ENCODE peak calls at places on chromosomes 5 and 9, in nine cellular contexts. C is Caco-2, M is stomach, H is heart left ventricle, Y is tibial nerve, L is lung, F is tibial artery, V is transverse colon, Z is heart right ventricle. G is an unnamed sample. For H3K4me1, the result is how much of the 10 kb centered on the place peaks cover.

GRCh38 chr5:120767171-120767820 is 303.2 kb downstream of the PRR16 start:
- DNase-seq in M (no peak), H (no peak), Z (no peak), F (no peak), Y (no peak), L (no peak), C (no peak), V (no peak), G (no peak)

GRCh38 chr5:75034137-75034739 is 18.1 kb downstream of the GCNT4 start:
- DNase-seq in Y (no peak), M (peak), L (peak), H (no peak), F (no peak), Z (no peak), C (no peak), V (peak), G (no peak)

GRCh38 chr9:121567142-121568100 is 67.8 kb upstream of the GGTA1 start:
- DNase-seq in Z (no peak), F (no peak), V (no peak), L (no peak), Y (no peak), C (no peak), M (no peak), H (no peak), G (no peak)

GRCh38 chr5:142900926-142901325 is 130.7 kb downstream of the ARHGAP26 start:
- DNase-seq in Y (no peak), M (no peak), L (no peak), Z (no peak), C (no peak), H (no peak), V (no peak), F (no peak), G (no peak)

GRCh38 chr5:124052201-124052600 is 540.2 kb downstream of the CSNK1G3 start:
- DNase-seq in Z (no peak), F (no peak), Y (no peak), L (no peak), C (no peak), V (no peak), M (no peak), H (no peak), G (no peak)

GRCh38 chr9:116809656-116810055 is 122.6 kb downstream of the TRIM32 start:
- DNase-seq in C (no peak), M (no peak), L (no peak), Y (no peak), F (no peak), V (no peak), H (no peak), Z (no peak), G (no peak)

GRCh38 chr5:23352437-23352836 is 155.0 kb upstream of the PRDM9 start:
- DNase-seq in Z (no peak), C (peak), V (no peak), L (no peak), M (no peak), F (no peak), H (no peak), Y (no peak), G (no peak)

GRCh38 chr9:115891929-115892328 is 261.7 kb upstream of the PAPPA start:
- DNase-seq in V (no peak), Z (no peak), F (no peak), L (no peak), H (no peak), Y (no peak), C (no peak), M (no peak), G (no peak)

GRCh38 chr5:169576181-169576598 is 7.4 kb upstream of the SPDL1 start:
- DNase-seq in Z (no peak), F (peak), Y (no peak), H (no peak), C (no peak), L (no peak), V (no peak), M (no peak), G (peak)

GRCh38 chr9:69745716-69746538 is 13.9 kb downstream of the PTAR1 start:
- DNase-seq in H (no peak), V (no peak), Y (no peak), F (no peak), M (no peak), Z (no peak), L (no peak), C (no peak), G (no peak)

GRCh38 chr5:59236448-59236847 is 653.6 kb downstream of the RAB3C start:
- DNase-seq in Y (no peak), Z (no peak), C (no peak), M (no peak), V (no peak), F (no peak), H (no peak), L (no peak), G (no peak)

GRCh38 chr9:129126789-129127618 is 15.8 kb downstream of the PTPA start:
- DNase-seq in Z (no peak), C (no peak), Y (no peak), L (no peak), M (no peak), V (no peak), F (no peak), H (no peak), G (no peak)

GRCh38 chr5:179534431-179534830 is 15.9 kb upstream of the RUFY1 start:
- DNase-seq in H (no peak), L (no peak), C (no peak), Y (no peak), Z (no peak), F (no peak), V (no peak), M (no peak), G (no peak)

GRCh38 chr5:87079219-87079618 is 188.5 kb upstream of the RASA1 start:
- DNase-seq in C (no peak), F (peak), Y (no peak), L (no peak), H (no peak), M (no peak), V (no peak), Z (no peak), G (no peak)

GRCh38 chr9:124132671-124133147 is 121.1 kb downstream of the LHX2 start:
- DNase-seq in H (no peak), M (no peak), F (no peak), Z (no peak), Y (no peak), C (no peak), L (no peak), V (no peak), G (no peak)

GRCh38 chr5:148499461-148499860 is 115.7 kb downstream of the FBXO38 start:
- DNase-seq in C (no peak), L (no peak), V (no peak), Y (no peak), Z (no peak), F (no peak), M (no peak), H (no peak), G (no peak)

GRCh38 chr5:171978519-171978918 is 27.9 kb downstream of the FBXW11 start:
- DNase-seq in V (no peak), L (no peak), M (no peak), H (no peak), Z (no peak), F (no peak), C (no peak), Y (no peak), G (no peak)

GRCh38 chr9:134055981-134056461 is 11.8 kb downstream of the BRD3 start:
- DNase-seq in L (peak), Y (peak), C (no peak), H (peak), V (peak), M (peak), Z (peak), F (peak), G (peak)

GRCh38 chr5:6717247-6717646 is 4.0 kb downstream of the TENT4A start:
- DNase-seq in L (peak), C (no peak), H (no peak), M (no peak), F (no peak), Y (no peak), Z (peak), V (no peak), G (no peak)

GRCh38 chr5:97085126-97085786 is 57.2 kb downstream of the LIX1 start:
- DNase-seq in Z (no peak), M (no peak), F (no peak), H (no peak), Y (no peak), V (no peak), L (no peak), C (no peak), G (no peak)

GRCh38 chr9:112325127-112325526 is 8.3 kb downstream of the PTBP3 start:
- DNase-seq in C (no peak), Z (no peak), M (no peak), H (no peak), Y (no peak), L (no peak), F (no peak), V (no peak), G (no peak)

GRCh38 chr9:92647671-92648446 is 22.1 kb downstream of the IPPK start:
- DNase-seq in L (no peak), F (no peak), Z (no peak), V (no peak), C (no peak), H (no peak), M (peak), Y (no peak), G (no peak)

GRCh38 chr5:78215565-78215964 is 78.9 kb downstream of the AP3B1 start:
- DNase-seq in M (no peak), V (no peak), H (no peak), C (no peak), L (no peak), Z (no peak), Y (no peak), F (no peak), G (no peak)

GRCh38 chr9:126498331-126498730 is 115.4 kb upstream of the LMX1B start:
- DNase-seq in M (no peak), H (no peak), Z (no peak), F (no peak), Y (no peak), L (no peak), V (no peak), C (no peak), G (no peak)

GRCh38 chr9:124795881-124796415 is 19.0 kb downstream of the OLFML2A start:
- DNase-seq in V (no peak), H (peak), M (no peak), F (no peak), C (no peak), Z (peak), L (no peak), Y (no peak), G (no peak)

GRCh38 chr5:9351535-9351934 is 194.3 kb downstream of the SEMA5A start:
- DNase-seq in Y (no peak), Z (no peak), V (no peak), L (no peak), H (no peak), M (no peak), F (no peak), C (no peak), G (no peak)

GRCh38 chr5:159735749-159736660 is 180.3 kb upstream of the ADRA1B start:
- DNase-seq in Y (no peak), L (no peak), C (no peak), H (no peak), V (no peak), M (no peak), Z (no peak), F (no peak), G (no peak)

GRCh38 chr9:34579819-34580185 is 9.7 kb downstream of the CNTFR start:
- DNase-seq in F (no peak), V (no peak), Z (no peak), M (no peak), C (no peak), L (no peak), H (no peak), Y (no peak), G (no peak)

GRCh38 chr5:144549580-144549979 is 378.9 kb downstream of the KCTD16 start:
- DNase-seq in Z (no peak), V (no peak), H (no peak), M (no peak), Y (peak), C (no peak), L (peak), F (peak), G (no peak)

GRCh38 chr5:148957591-148958202 is 105.2 kb downstream of the SH3TC2 start:
- DNase-seq in V (peak), H (peak), L (no peak), Z (no peak), F (no peak), Y (no peak), M (peak), C (peak), G (no peak)

GRCh38 chr5:81172710-81173109 is 60.4 kb upstream of the CKMT2 start:
- DNase-seq in C (no peak), V (no peak), M (no peak), H (no peak), Z (no peak), Y (no peak), F (no peak), L (no peak), G (no peak)

GRCh38 chr9:14057347-14058077 is 256.4 kb downstream of the NFIB start:
- DNase-seq in C (no peak), Y (no peak), V (no peak), L (no peak), M (no peak), Z (no peak), F (no peak), H (no peak), G (no peak)

GRCh38 chr9:76808636-76809035 is 44.4 kb downstream of the PCA3 start:
- DNase-seq in L (no peak), C (no peak), F (no peak), M (no peak), V (no peak), Y (no peak), H (no peak), Z (no peak), G (no peak)

GRCh38 chr5:88190106-88190834 is 78.4 kb downstream of the TMEM161B start:
- DNase-seq in Z (no peak), Y (no peak), H (no peak), V (no peak), L (no peak), C (no peak), M (no peak), F (no peak), G (no peak)

GRCh38 chr9:17578911-17579793 is at the start of gene SH3GL2:
- DNase-seq in M (peak), L (peak), Y (no peak), C (peak), V (peak), Z (peak), F (no peak), H (peak), G (peak)

GRCh38 chr9:93121316-93122241 is 12.5 kb downstream of the NINJ1 start:
- DNase-seq in V (peak), H (no peak), M (no peak), Z (no peak), L (no peak), F (peak), Y (peak), C (no peak), G (peak)

GRCh38 chr5:34957857-34958690 is 28.7 kb downstream of the DNAJC21 start:
- DNase-seq in L (no peak), C (peak), M (no peak), Y (no peak), H (no peak), F (no peak), V (no peak), Z (no peak), G (no peak)

GRCh38 chr5:117803533-117803932 is 1184.8 kb downstream of the DTWD2 start:
- DNase-seq in H (no peak), F (no peak), M (no peak), L (no peak), Z (no peak), C (no peak), V (no peak), Y (no peak), G (no peak)

GRCh38 chr5:36393656-36394438 is 92.1 kb upstream of the RANBP3L start:
- DNase-seq in V (no peak), Z (no peak), C (no peak), M (no peak), H (no peak), L (no peak), Y (no peak), F (no peak), G (no peak)

DNA sequence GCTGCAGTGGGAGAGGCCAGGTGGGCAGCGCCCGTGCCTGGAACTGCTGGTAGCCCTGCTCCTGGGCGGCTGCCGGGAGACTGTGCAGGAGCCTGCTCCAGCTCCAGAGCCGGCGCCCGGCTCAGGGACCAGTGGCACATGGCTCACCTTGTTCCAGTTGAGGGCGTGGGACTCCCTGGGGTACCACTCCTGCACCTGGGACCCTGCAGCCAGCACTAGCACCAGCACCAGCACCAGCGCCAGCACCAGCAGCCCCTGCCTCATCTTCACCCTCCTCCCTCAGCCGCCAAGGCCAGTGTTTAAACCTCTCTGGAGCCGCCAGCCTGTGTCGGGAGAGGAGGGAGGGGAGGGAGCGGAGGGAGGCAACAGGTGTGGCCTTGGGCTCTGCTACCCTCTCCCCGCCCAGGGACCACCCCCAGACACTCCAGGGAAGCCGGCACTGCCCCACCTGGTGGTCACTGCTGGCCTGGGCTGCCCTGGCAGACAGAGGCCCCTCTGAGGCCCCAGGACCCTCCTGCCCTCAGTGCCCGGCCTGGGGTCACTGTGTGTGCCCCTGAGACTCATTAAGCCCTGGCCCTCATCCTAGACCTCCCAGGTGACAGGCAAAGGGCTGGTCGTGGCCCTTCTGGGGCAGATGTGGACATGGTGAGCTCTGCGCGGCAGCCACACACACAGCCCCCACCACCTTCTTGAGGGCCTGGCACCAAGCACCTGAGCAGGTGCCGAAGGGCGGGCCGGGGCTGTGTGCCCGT is at the start of gene LCN10:
- DNase-seq in Y (no peak), M (no peak), H (no peak), V (no peak), F (no peak), L (no peak), Z (no peak), C (peak), G (no peak)
- TF ChIP-seq CTCF in Y (no peak), M (peak), H (no peak), V (no peak), F (peak), L (no peak), Z (peak), C (peak), G (no peak)

DNA sequence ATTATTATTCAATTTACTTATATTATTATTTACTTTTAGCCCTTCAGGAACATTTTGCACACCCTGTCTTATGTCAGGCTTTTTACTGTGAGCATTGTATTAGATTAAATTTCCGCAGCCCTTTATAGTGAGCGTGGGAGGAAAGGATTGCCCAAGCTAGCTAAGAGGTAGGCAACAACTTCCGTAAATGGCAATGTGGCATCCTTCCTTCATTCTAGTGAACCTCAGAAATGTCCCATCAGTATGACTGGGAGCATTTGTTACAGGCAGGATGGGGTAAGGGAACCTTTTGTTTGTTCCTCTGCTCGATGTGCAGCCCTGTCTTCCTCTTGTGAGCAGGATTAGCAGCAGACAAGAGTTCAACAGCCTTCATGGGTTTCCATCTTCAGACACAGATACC is 6.2 kb upstream of the CD180 start:
- DNase-seq in V (no peak), Z (no peak), C (no peak), M (no peak), H (no peak), L (no peak), F (no peak), Y (no peak), G (no peak)
- H3K4me1 ChIP-seq in V (under half), Z (under half), C (under half), M (under half), H (under half), L (under half), F (under half), Y (under half), G (under half)

GRCh38 chr9:106883626-106884190 is 20.7 kb downstream of the ZNF462 start:
- DNase-seq in H (no peak), C (no peak), V (no peak), Y (no peak), F (no peak), Z (no peak), M (no peak), L (peak), G (no peak)

GRCh38 chr9:106888992-106889631 is 26.1 kb downstream of the ZNF462 start:
- DNase-seq in Z (no peak), F (no peak), L (no peak), H (no peak), M (no peak), Y (no peak), V (no peak), C (peak), G (no peak)

GRCh38 chr9:106885451-106885850 is 22.5 kb downstream of the ZNF462 start:
- DNase-seq in Z (no peak), M (no peak), F (no peak), H (no peak), V (no peak), C (no peak), L (peak), Y (no peak), G (no peak)

GRCh38 chr9:106886111-106887046 is 23.4 kb downstream of the ZNF462 start:
- DNase-seq in V (no peak), Y (no peak), F (no peak), C (no peak), L (no peak), H (no peak), M (no peak), Z (no peak), G (no peak)

DNA sequence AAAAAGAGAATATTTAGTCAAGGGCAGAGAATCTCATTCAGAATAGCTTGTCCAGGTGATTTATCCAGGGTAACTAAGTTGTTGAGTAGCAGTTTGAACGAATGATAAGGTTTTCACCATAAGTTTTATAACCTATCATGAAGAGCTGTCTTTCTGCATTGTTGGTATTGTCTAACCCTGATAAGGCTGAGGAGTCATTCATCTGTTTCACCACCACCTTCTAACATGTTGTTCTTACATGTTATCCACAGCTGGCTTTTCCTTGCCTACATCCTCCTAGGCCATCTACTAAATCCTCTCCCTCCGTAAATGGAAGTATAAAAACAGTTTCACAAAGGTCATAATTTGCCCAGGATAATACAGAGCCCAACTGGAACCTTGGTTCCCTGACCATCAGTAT is 24.1 kb downstream of the ZNF462 start:
- DNase-seq in Z (no peak), C (no peak), Y (no peak), V (no peak), F (no peak), M (no peak), H (no peak), L (no peak), G (no peak)
- TF ChIP-seq CTCF in Z (no peak), C (no peak), Y (no peak), V (no peak), F (no peak), M (no peak), H (no peak), L (no peak), G (no peak)

DNA sequence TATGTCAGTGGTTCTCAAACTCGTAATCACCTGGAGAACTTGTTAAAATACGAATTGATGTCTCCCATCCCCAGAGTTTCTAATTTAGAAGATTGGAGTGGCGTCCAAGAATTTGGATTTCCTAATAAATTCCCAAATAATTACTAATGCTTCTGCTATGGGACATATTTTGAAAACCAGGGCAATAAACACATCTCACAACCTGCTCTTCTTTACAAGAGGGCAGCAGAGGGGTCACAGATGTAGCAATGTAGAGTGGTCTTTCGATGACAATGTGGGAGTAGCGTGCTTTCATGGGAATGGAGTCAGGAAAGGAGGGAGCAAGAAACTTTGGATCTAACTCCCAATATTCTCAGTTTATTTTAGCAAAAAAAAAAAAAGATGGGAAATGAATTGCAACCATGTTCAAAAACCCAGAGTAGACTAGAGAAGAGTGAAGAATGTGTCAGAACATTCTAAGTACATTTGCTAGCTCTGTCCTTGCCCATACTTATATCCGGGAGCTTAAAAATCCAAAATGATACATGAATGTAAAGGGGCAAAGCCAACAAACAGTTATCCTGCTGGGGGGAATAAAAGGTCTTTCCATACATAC is 33.8 kb upstream of the ALDH1A1 start:
- DNase-seq in H (no peak), L (no peak), C (no peak), M (no peak), V (no peak), F (no peak), Z (no peak), Y (no peak), G (peak)
- H3K4me1 ChIP-seq in H (under half), L (under half), C (under half), M (under half), V (half or more), F (under half), Z (under half), Y (under half), G (under half)

G was measured in ovary.